ENCODE peak calls at places on chromosome 15, in ten cellular contexts. M, Q, Y, D, L, U, J, X, B and Z are unnamed samples.
A peak's percentile ranks its signal among the peaks of the same experiment; 100 is the strongest.

GRCh38 chr15:99755692-99756409 is 22.6 kb upstream of the LYSMD4 start:
- DNase-seq in M (peak; percentile 68), Q (peak; percentile 54), Y (peak; percentile 43), D (no peak), L (peak; percentile 69), U (peak; percentile 67), J (peak; percentile 82), X (peak; percentile 66), B (peak; percentile 74), Z (peak; percentile 63)

GRCh38 chr15:66873856-66874255 is 171.8 kb downstream of the SMAD6 start:
- DNase-seq in M (no peak), Q (no peak), Y (no peak), D (no peak), L (no peak), U (no peak), J (no peak), X (no peak), B (no peak), Z (no peak)

GRCh38 chr15:51536965-51537574 is 85.5 kb downstream of the DMXL2 start:
- DNase-seq in M (peak; percentile 9), Q (no peak), Y (no peak), D (peak; percentile 2), L (peak; percentile 37), U (no peak), J (peak; percentile 59), X (no peak), B (peak; percentile 45), Z (peak; percentile 8)

GRCh38 chr15:47801522-47801921 is 84.2 kb downstream of the SEMA6D start:
- DNase-seq in M (no peak), Q (no peak), Y (no peak), D (no peak), L (no peak), U (no peak), J (no peak), X (no peak), B (no peak), Z (no peak)

GRCh38 chr15:73990250-73991005 is 1.7 kb downstream of the STOML1 start:
- DNase-seq in M (no peak), Q (no peak), Y (no peak), D (no peak), L (no peak), U (no peak), J (no peak), X (no peak), B (no peak), Z (no peak)

GRCh38 chr15:96181873-96182301 is 148.6 kb upstream of the NR2F2 start:
- DNase-seq in M (no peak), Q (no peak), Y (no peak), D (peak; percentile 39), L (peak; percentile 97), U (no peak), J (peak; percentile 90), X (peak; percentile 81), B (peak; percentile 96), Z (no peak)

GRCh38 chr15:62927196-62927595 is 115.4 kb upstream of the TPM1 start:
- DNase-seq in M (no peak), Q (no peak), Y (no peak), D (no peak), L (no peak), U (no peak), J (no peak), X (no peak), B (no peak), Z (no peak)

GRCh38 chr15:69217381-69217780 is 56.9 kb downstream of the GLCE start:
- DNase-seq in M (no peak), Q (no peak), Y (peak; percentile 5), D (no peak), L (no peak), U (no peak), J (no peak), X (no peak), B (no peak), Z (no peak)

GRCh38 chr15:92392966-92393286 is 755 bp upstream of the ST8SIA2 start:
- DNase-seq in M (no peak), Q (no peak), Y (no peak), D (no peak), L (no peak), U (no peak), J (no peak), X (no peak), B (no peak), Z (no peak)

GRCh38 chr15:92395176-92395521 is 1.5 kb downstream of the ST8SIA2 start:
- DNase-seq in M (no peak), Q (no peak), Y (no peak), D (no peak), L (no peak), U (no peak), J (no peak), X (no peak), B (no peak), Z (no peak)

GRCh38 chr15:92393287-92393993 is at the start of gene ST8SIA2:
- DNase-seq in M (peak; percentile 94), Q (no peak), Y (peak; percentile 19), D (no peak), L (peak; percentile 40), U (no peak), J (no peak), X (peak; percentile 59), B (peak; percentile 3), Z (no peak)

GRCh38 chr15:92394327-92395175 is 870 bp downstream of the ST8SIA2 start:
- DNase-seq in M (peak; percentile 79), Q (no peak), Y (no peak), D (no peak), L (no peak), U (no peak), J (no peak), X (no peak), B (no peak), Z (no peak)

GRCh38 chr15:92393994-92394326 is 279 bp downstream of the ST8SIA2 start:
- DNase-seq in M (peak; percentile 78), Q (no peak), Y (no peak), D (no peak), L (no peak), U (no peak), J (no peak), X (no peak), B (no peak), Z (no peak)
- H3K4me3 ChIP-seq in M (peak overlapping the region; percentile 78), Q (peak overlapping the region; percentile 26), Y (no peak overlapping the region), D (no peak overlapping the region), L (peak overlapping the region; percentile 66), U (no peak overlapping the region), J (no peak overlapping the region), X (peak overlapping the region; percentile 61), B (no peak overlapping the region), Z (no peak overlapping the region)

GRCh38 chr15:40369474-40369869 is 11.5 kb downstream of the DISP2 start:
- DNase-seq in M (no peak), Q (no peak), Y (no peak), D (no peak), L (no peak), U (no peak), J (no peak), X (no peak), B (no peak), Z (no peak)

GRCh38 chr15:40366204-40367037 is 8.4 kb downstream of the DISP2 start:
- DNase-seq in M (no peak), Q (no peak), Y (no peak), D (no peak), L (no peak), U (no peak), J (no peak), X (no peak), B (no peak), Z (no peak)

GRCh38 chr15:40368701-40369473 is 10.9 kb downstream of the DISP2 start:
- DNase-seq in M (no peak), Q (no peak), Y (no peak), D (no peak), L (no peak), U (no peak), J (no peak), X (no peak), B (no peak), Z (no peak)

GRCh38 chr15:40367038-40367672 is 9.1 kb downstream of the DISP2 start:
- DNase-seq in M (no peak), Q (no peak), Y (no peak), D (no peak), L (no peak), U (no peak), J (no peak), X (peak; percentile 95), B (no peak), Z (no peak)

DNA sequence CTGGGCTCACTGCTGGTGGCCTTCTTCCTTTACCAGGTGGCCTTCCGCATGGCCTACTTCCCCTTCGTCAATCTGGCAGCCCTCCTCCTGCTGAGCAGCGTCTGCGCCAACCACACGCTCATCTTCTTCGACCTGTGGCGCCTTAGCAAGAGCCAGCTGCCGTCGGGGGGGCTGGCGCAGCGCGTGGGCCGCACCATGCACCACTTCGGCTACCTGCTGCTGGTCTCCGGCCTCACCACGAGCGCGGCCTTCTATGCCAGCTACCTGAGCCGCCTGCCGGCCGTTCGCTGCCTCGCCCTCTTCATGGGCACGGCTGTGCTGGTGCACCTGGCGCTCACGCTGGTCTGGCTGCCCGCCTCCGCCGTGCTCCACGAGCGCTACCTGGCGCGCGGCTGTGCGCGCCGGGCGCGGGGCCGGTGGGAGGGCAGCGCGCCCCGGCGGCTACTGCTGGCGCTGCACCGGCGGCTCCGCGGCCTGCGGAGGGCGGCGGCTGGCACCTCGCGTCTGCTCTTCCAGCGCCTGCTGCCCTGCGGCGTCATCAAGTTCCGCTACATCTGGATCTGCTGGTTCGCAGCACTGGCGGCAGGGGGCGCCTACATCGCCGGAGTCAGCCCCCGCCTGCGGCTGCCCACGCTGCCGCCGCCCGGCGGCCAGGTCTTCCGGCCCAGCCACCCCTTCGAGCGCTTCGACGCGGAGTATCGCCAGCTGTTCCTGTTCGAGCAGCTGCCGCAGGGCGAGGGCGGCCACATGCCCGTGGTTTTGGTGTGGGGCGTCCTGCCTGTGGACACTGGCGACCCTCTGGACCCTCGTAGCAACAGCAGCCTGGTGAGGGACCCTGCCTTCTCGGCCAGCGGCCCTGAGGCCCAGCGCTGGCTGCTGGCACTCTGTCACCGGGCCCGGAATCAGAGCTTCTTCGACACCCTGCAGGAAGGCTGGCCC is 9.9 kb downstream of the DISP2 start:
- DNase-seq in M (peak; percentile 98), Q (no peak), Y (peak; percentile 86), D (no peak), L (peak; percentile 88), U (peak; percentile 89), J (peak; percentile 90), X (peak; percentile 93), B (peak; percentile 81), Z (peak; percentile 87)
- H3K4me3 ChIP-seq in M (peak overlapping the region; percentile 29), Q (peak overlapping the region; percentile 8), Y (peak overlapping the region; percentile 38), D (peak overlapping the region; percentile 25), L (peak overlapping the region; percentile 37), U (no peak overlapping the region), J (peak overlapping the region; percentile 21), X (peak overlapping the region; percentile 55), B (no peak overlapping the region), Z (peak overlapping the region; percentile 67)

DNA sequence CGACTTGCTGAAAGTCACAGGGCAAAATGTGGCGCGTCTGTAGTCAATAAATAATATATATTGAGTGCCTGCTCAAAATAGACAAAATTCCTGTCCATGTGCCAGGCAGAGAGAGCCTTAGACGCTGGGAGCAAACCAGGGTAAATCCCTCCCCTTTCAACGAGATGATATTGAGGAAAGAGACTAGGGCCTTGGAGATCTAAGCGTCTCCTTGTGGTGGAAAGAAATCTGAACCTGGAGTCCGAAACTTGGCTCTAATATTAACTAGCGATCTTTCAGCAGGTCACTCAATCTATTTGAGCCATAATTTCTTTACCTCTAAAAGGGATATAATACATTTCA is 348 bp upstream of the DPP8 start:
- DNase-seq in M (no peak), Q (no peak), Y (no peak), D (no peak), L (no peak), U (no peak), J (no peak), X (no peak), B (peak; percentile 54), Z (no peak)
- H3K4me3 ChIP-seq in M (no peak overlapping the region), Q (peak overlapping the region; percentile 99), Y (peak overlapping the region; percentile 86), D (no peak overlapping the region), L (no peak overlapping the region), U (peak overlapping the region; percentile 96), J (peak overlapping the region; percentile 99), X (peak overlapping the region; percentile 100), B (peak overlapping the region; percentile 83), Z (peak overlapping the region; percentile 99)

GRCh38 chr15:49438970-49439631 is 16.1 kb downstream of the FGF7 start:
- DNase-seq in M (no peak), Q (no peak), Y (no peak), D (no peak), L (no peak), U (no peak), J (peak; percentile 47), X (no peak), B (no peak), Z (no peak)

GRCh38 chr15:49435201-49435600 is 12.2 kb downstream of the FGF7 start:
- DNase-seq in M (no peak), Q (no peak), Y (no peak), D (no peak), L (peak; percentile 32), U (no peak), J (peak; percentile 54), X (no peak), B (no peak), Z (no peak)

GRCh38 chr15:49436786-49437185 is 13.7 kb downstream of the FGF7 start:
- DNase-seq in M (no peak), Q (no peak), Y (no peak), D (no peak), L (no peak), U (no peak), J (no peak), X (no peak), B (no peak), Z (no peak)

GRCh38 chr15:49441816-49442215 is 18.8 kb downstream of the FGF7 start:
- DNase-seq in M (no peak), Q (no peak), Y (no peak), D (no peak), L (no peak), U (no peak), J (no peak), X (no peak), B (no peak), Z (no peak)

GRCh38 chr15:49439678-49440375 is 16.8 kb downstream of the FGF7 start:
- DNase-seq in M (no peak), Q (no peak), Y (no peak), D (no peak), L (no peak), U (no peak), J (no peak), X (no peak), B (no peak), Z (no peak)
- H3K4me3 ChIP-seq in M (no peak overlapping the region), Q (no peak overlapping the region), Y (no peak overlapping the region), D (no peak overlapping the region), L (no peak overlapping the region), U (no peak overlapping the region), J (no peak overlapping the region), X (no peak overlapping the region), B (no peak overlapping the region), Z (no peak overlapping the region)